ENCODE peak calls at places on chromosomes 12 and 14, in ten cellular contexts. One of them, this sample, is unnamed.

GRCh38 chr14:49853572-49854375 is 1.2 kb upstream of the NEMF start:
- DNase-seq in stimulated activated CD4-positive, alpha-beta T cell treated with anti-CD3 and anti-CD28 coated beads, TNF-alpha, amount 100 ng/mL, for 1 hour: peak
- DNase-seq in cardiac muscle cell: peak
- DNase-seq in T-helper 9 cell: peak
- DNase-seq in dorsolateral prefrontal cortex: peak
- DNase-seq in neural crest cell: peak
- DNase-seq in activated CD8-positive, alpha-beta memory T cell treated with anti-CD3 and anti-CD28 coated beads for 4 hours: peak
- DNase-seq in CD8-positive, alpha-beta memory T cell: peak
- DNase-seq in EL: peak
- DNase-seq in HT1080: peak
- DNase-seq in this sample: peak

GRCh38 chr14:39339003-39339402 is 93.2 kb downstream of the FBXO33 start:
- DNase-seq in activated CD8-positive, alpha-beta memory T cell treated with anti-CD3 and anti-CD28 coated beads for 4 hours: no peak
- DNase-seq in HT1080: no peak
- DNase-seq in T-helper 9 cell: no peak
- DNase-seq in EL: no peak
- DNase-seq in dorsolateral prefrontal cortex: no peak
- DNase-seq in cardiac muscle cell: no peak
- DNase-seq in neural crest cell: no peak
- DNase-seq in stimulated activated CD4-positive, alpha-beta T cell treated with anti-CD3 and anti-CD28 coated beads, TNF-alpha, amount 100 ng/mL, for 1 hour: no peak
- DNase-seq in CD8-positive, alpha-beta memory T cell: no peak
- DNase-seq in this sample: no peak

GRCh38 chr12:95859947-95860850 is 1.4 kb downstream of the SNRPF start:
- DNase-seq in dorsolateral prefrontal cortex: no peak
- DNase-seq in stimulated activated CD4-positive, alpha-beta T cell treated with anti-CD3 and anti-CD28 coated beads, TNF-alpha, amount 100 ng/mL, for 1 hour: no peak
- DNase-seq in activated CD8-positive, alpha-beta memory T cell treated with anti-CD3 and anti-CD28 coated beads for 4 hours: no peak
- DNase-seq in cardiac muscle cell: no peak
- DNase-seq in HT1080: no peak
- DNase-seq in T-helper 9 cell: no peak
- DNase-seq in neural crest cell: no peak
- DNase-seq in CD8-positive, alpha-beta memory T cell: no peak
- DNase-seq in EL: no peak
- DNase-seq in this sample: no peak

GRCh38 chr12:95790025-95790911 is at the start of gene NTN4:
- DNase-seq in neural crest cell: peak
- DNase-seq in EL: peak
- DNase-seq in dorsolateral prefrontal cortex: peak
- DNase-seq in activated CD8-positive, alpha-beta memory T cell treated with anti-CD3 and anti-CD28 coated beads for 4 hours: no peak
- DNase-seq in CD8-positive, alpha-beta memory T cell: peak
- DNase-seq in HT1080: no peak
- DNase-seq in stimulated activated CD4-positive, alpha-beta T cell treated with anti-CD3 and anti-CD28 coated beads, TNF-alpha, amount 100 ng/mL, for 1 hour: no peak
- DNase-seq in T-helper 9 cell: peak
- DNase-seq in cardiac muscle cell: peak
- DNase-seq in this sample: peak

GRCh38 chr12:2904260-2904659 is 13.6 kb downstream of the TULP3 start:
- DNase-seq in activated CD8-positive, alpha-beta memory T cell treated with anti-CD3 and anti-CD28 coated beads for 4 hours: no peak
- DNase-seq in CD8-positive, alpha-beta memory T cell: no peak
- DNase-seq in stimulated activated CD4-positive, alpha-beta T cell treated with anti-CD3 and anti-CD28 coated beads, TNF-alpha, amount 100 ng/mL, for 1 hour: no peak
- DNase-seq in HT1080: no peak
- DNase-seq in EL: no peak
- DNase-seq in neural crest cell: no peak
- DNase-seq in cardiac muscle cell: no peak
- DNase-seq in dorsolateral prefrontal cortex: no peak
- DNase-seq in T-helper 9 cell: no peak
- DNase-seq in this sample: no peak

GRCh38 chr14:34258318-34258717 is 203.7 kb downstream of the SPTSSA start:
- DNase-seq in CD8-positive, alpha-beta memory T cell: no peak
- DNase-seq in EL: no peak
- DNase-seq in dorsolateral prefrontal cortex: no peak
- DNase-seq in T-helper 9 cell: no peak
- DNase-seq in stimulated activated CD4-positive, alpha-beta T cell treated with anti-CD3 and anti-CD28 coated beads, TNF-alpha, amount 100 ng/mL, for 1 hour: no peak
- DNase-seq in neural crest cell: no peak
- DNase-seq in activated CD8-positive, alpha-beta memory T cell treated with anti-CD3 and anti-CD28 coated beads for 4 hours: no peak
- DNase-seq in cardiac muscle cell: peak
- DNase-seq in HT1080: no peak
- DNase-seq in this sample: no peak

GRCh38 chr12:75881910-75882309 is 149.7 kb downstream of the PHLDA1 start:
- DNase-seq in T-helper 9 cell: no peak
- DNase-seq in activated CD8-positive, alpha-beta memory T cell treated with anti-CD3 and anti-CD28 coated beads for 4 hours: no peak
- DNase-seq in neural crest cell: no peak
- DNase-seq in EL: peak
- DNase-seq in dorsolateral prefrontal cortex: no peak
- DNase-seq in stimulated activated CD4-positive, alpha-beta T cell treated with anti-CD3 and anti-CD28 coated beads, TNF-alpha, amount 100 ng/mL, for 1 hour: no peak
- DNase-seq in CD8-positive, alpha-beta memory T cell: no peak
- DNase-seq in cardiac muscle cell: peak
- DNase-seq in HT1080: no peak
- DNase-seq in this sample: no peak

GRCh38 chr12:15842106-15842505 is 40.1 kb upstream of the STRAP start:
- DNase-seq in stimulated activated CD4-positive, alpha-beta T cell treated with anti-CD3 and anti-CD28 coated beads, TNF-alpha, amount 100 ng/mL, for 1 hour: no peak
- DNase-seq in cardiac muscle cell: peak
- DNase-seq in T-helper 9 cell: no peak
- DNase-seq in neural crest cell: no peak
- DNase-seq in HT1080: peak
- DNase-seq in dorsolateral prefrontal cortex: no peak
- DNase-seq in activated CD8-positive, alpha-beta memory T cell treated with anti-CD3 and anti-CD28 coated beads for 4 hours: no peak
- DNase-seq in CD8-positive, alpha-beta memory T cell: no peak
- DNase-seq in EL: peak
- DNase-seq in this sample: no peak

GRCh38 chr12:107749094-107749493 is 11.8 kb downstream of the PRDM4 start:
- DNase-seq in T-helper 9 cell: no peak
- DNase-seq in CD8-positive, alpha-beta memory T cell: no peak
- DNase-seq in cardiac muscle cell: peak
- DNase-seq in neural crest cell: no peak
- DNase-seq in activated CD8-positive, alpha-beta memory T cell treated with anti-CD3 and anti-CD28 coated beads for 4 hours: no peak
- DNase-seq in dorsolateral prefrontal cortex: no peak
- DNase-seq in HT1080: peak
- DNase-seq in stimulated activated CD4-positive, alpha-beta T cell treated with anti-CD3 and anti-CD28 coated beads, TNF-alpha, amount 100 ng/mL, for 1 hour: no peak
- DNase-seq in EL: peak
- DNase-seq in this sample: no peak

GRCh38 chr14:93789366-93790130 is 1.3 kb upstream of the PRIMA1 start:
- DNase-seq in dorsolateral prefrontal cortex: no peak
- DNase-seq in HT1080: no peak
- DNase-seq in cardiac muscle cell: no peak
- DNase-seq in T-helper 9 cell: no peak
- DNase-seq in activated CD8-positive, alpha-beta memory T cell treated with anti-CD3 and anti-CD28 coated beads for 4 hours: no peak
- DNase-seq in neural crest cell: no peak
- DNase-seq in stimulated activated CD4-positive, alpha-beta T cell treated with anti-CD3 and anti-CD28 coated beads, TNF-alpha, amount 100 ng/mL, for 1 hour: no peak
- DNase-seq in EL: no peak
- DNase-seq in CD8-positive, alpha-beta memory T cell: no peak
- DNase-seq in this sample: no peak

GRCh38 chr14:103662029-103662428 is 33.0 kb downstream of the KLC1 start:
- DNase-seq in EL: no peak
- DNase-seq in neural crest cell: no peak
- DNase-seq in dorsolateral prefrontal cortex: no peak
- DNase-seq in cardiac muscle cell: no peak
- DNase-seq in activated CD8-positive, alpha-beta memory T cell treated with anti-CD3 and anti-CD28 coated beads for 4 hours: no peak
- DNase-seq in T-helper 9 cell: no peak
- DNase-seq in CD8-positive, alpha-beta memory T cell: no peak
- DNase-seq in stimulated activated CD4-positive, alpha-beta T cell treated with anti-CD3 and anti-CD28 coated beads, TNF-alpha, amount 100 ng/mL, for 1 hour: no peak
- DNase-seq in HT1080: no peak
- DNase-seq in this sample: no peak

GRCh38 chr12:67651380-67651695 is 2.8 kb downstream of the DYRK2 start:
- DNase-seq in EL: peak
- DNase-seq in stimulated activated CD4-positive, alpha-beta T cell treated with anti-CD3 and anti-CD28 coated beads, TNF-alpha, amount 100 ng/mL, for 1 hour: no peak
- DNase-seq in cardiac muscle cell: peak
- DNase-seq in HT1080: peak
- DNase-seq in dorsolateral prefrontal cortex: peak
- DNase-seq in T-helper 9 cell: peak
- DNase-seq in activated CD8-positive, alpha-beta memory T cell treated with anti-CD3 and anti-CD28 coated beads for 4 hours: no peak
- DNase-seq in neural crest cell: no peak
- DNase-seq in CD8-positive, alpha-beta memory T cell: peak
- DNase-seq in this sample: no peak

GRCh38 chr12:8455281-8455680 is 481 bp upstream of the CLEC6A start:
- DNase-seq in HT1080: no peak
- DNase-seq in cardiac muscle cell: no peak
- DNase-seq in T-helper 9 cell: no peak
- DNase-seq in EL: no peak
- DNase-seq in stimulated activated CD4-positive, alpha-beta T cell treated with anti-CD3 and anti-CD28 coated beads, TNF-alpha, amount 100 ng/mL, for 1 hour: no peak
- DNase-seq in activated CD8-positive, alpha-beta memory T cell treated with anti-CD3 and anti-CD28 coated beads for 4 hours: no peak
- DNase-seq in neural crest cell: no peak
- DNase-seq in CD8-positive, alpha-beta memory T cell: no peak
- DNase-seq in dorsolateral prefrontal cortex: no peak
- DNase-seq in this sample: no peak

GRCh38 chr14:58238252-58239247 is 6.1 kb upstream of the PSMA3 start:
- DNase-seq in dorsolateral prefrontal cortex: no peak
- DNase-seq in T-helper 9 cell: no peak
- DNase-seq in cardiac muscle cell: peak
- DNase-seq in CD8-positive, alpha-beta memory T cell: peak
- DNase-seq in neural crest cell: no peak
- DNase-seq in EL: peak
- DNase-seq in activated CD8-positive, alpha-beta memory T cell treated with anti-CD3 and anti-CD28 coated beads for 4 hours: no peak
- DNase-seq in HT1080: no peak
- DNase-seq in stimulated activated CD4-positive, alpha-beta T cell treated with anti-CD3 and anti-CD28 coated beads, TNF-alpha, amount 100 ng/mL, for 1 hour: no peak
- DNase-seq in this sample: no peak

GRCh38 chr14:49692895-49693737 is at the start of gene KLHDC1:
- DNase-seq in neural crest cell: peak
- DNase-seq in EL: peak
- DNase-seq in dorsolateral prefrontal cortex: peak
- DNase-seq in cardiac muscle cell: peak
- DNase-seq in CD8-positive, alpha-beta memory T cell: peak
- DNase-seq in stimulated activated CD4-positive, alpha-beta T cell treated with anti-CD3 and anti-CD28 coated beads, TNF-alpha, amount 100 ng/mL, for 1 hour: peak
- DNase-seq in HT1080: peak
- DNase-seq in T-helper 9 cell: peak
- DNase-seq in activated CD8-positive, alpha-beta memory T cell treated with anti-CD3 and anti-CD28 coated beads for 4 hours: peak
- DNase-seq in this sample: peak

GRCh38 chr12:59113831-59114273 is 193.5 kb upstream of the LRIG3 start:
- DNase-seq in T-helper 9 cell: no peak
- DNase-seq in stimulated activated CD4-positive, alpha-beta T cell treated with anti-CD3 and anti-CD28 coated beads, TNF-alpha, amount 100 ng/mL, for 1 hour: no peak
- DNase-seq in CD8-positive, alpha-beta memory T cell: no peak
- DNase-seq in dorsolateral prefrontal cortex: peak
- DNase-seq in EL: peak
- DNase-seq in neural crest cell: peak
- DNase-seq in activated CD8-positive, alpha-beta memory T cell treated with anti-CD3 and anti-CD28 coated beads for 4 hours: no peak
- DNase-seq in cardiac muscle cell: peak
- DNase-seq in HT1080: peak
- DNase-seq in this sample: peak

GRCh38 chr12:11622774-11623375 is 26.6 kb upstream of the ETV6 start:
- DNase-seq in T-helper 9 cell: no peak
- DNase-seq in cardiac muscle cell: peak
- DNase-seq in HT1080: no peak
- DNase-seq in activated CD8-positive, alpha-beta memory T cell treated with anti-CD3 and anti-CD28 coated beads for 4 hours: no peak
- DNase-seq in dorsolateral prefrontal cortex: no peak
- DNase-seq in neural crest cell: no peak
- DNase-seq in EL: no peak
- DNase-seq in CD8-positive, alpha-beta memory T cell: no peak
- DNase-seq in stimulated activated CD4-positive, alpha-beta T cell treated with anti-CD3 and anti-CD28 coated beads, TNF-alpha, amount 100 ng/mL, for 1 hour: no peak
- DNase-seq in this sample: no peak

GRCh38 chr12:82740-83139 is 16.2 kb downstream of the IQSEC3 start:
- DNase-seq in neural crest cell: no peak
- DNase-seq in T-helper 9 cell: no peak
- DNase-seq in activated CD8-positive, alpha-beta memory T cell treated with anti-CD3 and anti-CD28 coated beads for 4 hours: no peak
- DNase-seq in CD8-positive, alpha-beta memory T cell: no peak
- DNase-seq in cardiac muscle cell: no peak
- DNase-seq in HT1080: no peak
- DNase-seq in stimulated activated CD4-positive, alpha-beta T cell treated with anti-CD3 and anti-CD28 coated beads, TNF-alpha, amount 100 ng/mL, for 1 hour: no peak
- DNase-seq in dorsolateral prefrontal cortex: no peak
- DNase-seq in EL: no peak
- DNase-seq in this sample: no peak

GRCh38 chr12:6049587-6049986 is 74.9 kb downstream of the VWF start:
- DNase-seq in EL: no peak
- DNase-seq in neural crest cell: no peak
- DNase-seq in dorsolateral prefrontal cortex: no peak
- DNase-seq in CD8-positive, alpha-beta memory T cell: no peak
- DNase-seq in cardiac muscle cell: no peak
- DNase-seq in stimulated activated CD4-positive, alpha-beta T cell treated with anti-CD3 and anti-CD28 coated beads, TNF-alpha, amount 100 ng/mL, for 1 hour: no peak
- DNase-seq in HT1080: no peak
- DNase-seq in T-helper 9 cell: no peak
- DNase-seq in activated CD8-positive, alpha-beta memory T cell treated with anti-CD3 and anti-CD28 coated beads for 4 hours: no peak
- DNase-seq in this sample: no peak

GRCh38 chr14:94026886-94027469 is 838 bp downstream of the OTUB2 start:
- DNase-seq in HT1080: no peak
- DNase-seq in EL: no peak
- DNase-seq in CD8-positive, alpha-beta memory T cell: no peak
- DNase-seq in dorsolateral prefrontal cortex: no peak
- DNase-seq in T-helper 9 cell: no peak
- DNase-seq in activated CD8-positive, alpha-beta memory T cell treated with anti-CD3 and anti-CD28 coated beads for 4 hours: no peak
- DNase-seq in cardiac muscle cell: no peak
- DNase-seq in neural crest cell: no peak
- DNase-seq in stimulated activated CD4-positive, alpha-beta T cell treated with anti-CD3 and anti-CD28 coated beads, TNF-alpha, amount 100 ng/mL, for 1 hour: no peak
- DNase-seq in this sample: no peak

GRCh38 chr14:92513204-92513965 is at the start of gene RIN3:
- DNase-seq in neural crest cell: peak
- DNase-seq in HT1080: peak
- DNase-seq in activated CD8-positive, alpha-beta memory T cell treated with anti-CD3 and anti-CD28 coated beads for 4 hours: peak
- DNase-seq in CD8-positive, alpha-beta memory T cell: peak
- DNase-seq in cardiac muscle cell: peak
- DNase-seq in dorsolateral prefrontal cortex: no peak
- DNase-seq in stimulated activated CD4-positive, alpha-beta T cell treated with anti-CD3 and anti-CD28 coated beads, TNF-alpha, amount 100 ng/mL, for 1 hour: peak
- DNase-seq in EL: peak
- DNase-seq in T-helper 9 cell: peak
- DNase-seq in this sample: no peak

GRCh38 chr14:63624203-63624602 is 17.5 kb downstream of the WDR89 start:
- DNase-seq in CD8-positive, alpha-beta memory T cell: no peak
- DNase-seq in activated CD8-positive, alpha-beta memory T cell treated with anti-CD3 and anti-CD28 coated beads for 4 hours: no peak
- DNase-seq in EL: no peak
- DNase-seq in dorsolateral prefrontal cortex: no peak
- DNase-seq in cardiac muscle cell: no peak
- DNase-seq in neural crest cell: no peak
- DNase-seq in HT1080: no peak
- DNase-seq in T-helper 9 cell: no peak
- DNase-seq in stimulated activated CD4-positive, alpha-beta T cell treated with anti-CD3 and anti-CD28 coated beads, TNF-alpha, amount 100 ng/mL, for 1 hour: no peak
- DNase-seq in this sample: no peak

GRCh38 chr14:51419685-51420084 is 179.6 kb downstream of the TMX1 start:
- DNase-seq in neural crest cell: no peak
- DNase-seq in activated CD8-positive, alpha-beta memory T cell treated with anti-CD3 and anti-CD28 coated beads for 4 hours: no peak
- DNase-seq in HT1080: peak
- DNase-seq in CD8-positive, alpha-beta memory T cell: peak
- DNase-seq in cardiac muscle cell: no peak
- DNase-seq in dorsolateral prefrontal cortex: no peak
- DNase-seq in EL: no peak
- DNase-seq in T-helper 9 cell: peak
- DNase-seq in stimulated activated CD4-positive, alpha-beta T cell treated with anti-CD3 and anti-CD28 coated beads, TNF-alpha, amount 100 ng/mL, for 1 hour: no peak
- DNase-seq in this sample: no peak

GRCh38 chr12:64665506-64665905 is 55.2 kb downstream of the RASSF3 start:
- DNase-seq in HT1080: no peak
- DNase-seq in EL: no peak
- DNase-seq in cardiac muscle cell: peak
- DNase-seq in CD8-positive, alpha-beta memory T cell: peak
- DNase-seq in neural crest cell: no peak
- DNase-seq in dorsolateral prefrontal cortex: no peak
- DNase-seq in stimulated activated CD4-positive, alpha-beta T cell treated with anti-CD3 and anti-CD28 coated beads, TNF-alpha, amount 100 ng/mL, for 1 hour: no peak
- DNase-seq in activated CD8-positive, alpha-beta memory T cell treated with anti-CD3 and anti-CD28 coated beads for 4 hours: no peak
- DNase-seq in T-helper 9 cell: peak
- DNase-seq in this sample: peak

GRCh38 chr14:42523656-42524055 is 917.0 kb downstream of the LRFN5 start:
- DNase-seq in cardiac muscle cell: no peak
- DNase-seq in EL: no peak
- DNase-seq in stimulated activated CD4-positive, alpha-beta T cell treated with anti-CD3 and anti-CD28 coated beads, TNF-alpha, amount 100 ng/mL, for 1 hour: no peak
- DNase-seq in T-helper 9 cell: no peak
- DNase-seq in activated CD8-positive, alpha-beta memory T cell treated with anti-CD3 and anti-CD28 coated beads for 4 hours: no peak
- DNase-seq in HT1080: no peak
- DNase-seq in neural crest cell: no peak
- DNase-seq in CD8-positive, alpha-beta memory T cell: no peak
- DNase-seq in dorsolateral prefrontal cortex: no peak
- DNase-seq in this sample: no peak